ENCODE peak calls at places on chromosomes 11 and 22, in four cellular contexts. C is left ventricle myocardium inferior, S is H9, H is RWPE1. N is an unnamed sample.
A peak's percentile ranks its signal among the peaks of the same experiment; 100 is the strongest.

GRCh38 chr22:29691636-29692326 is 28.0 kb upstream of the CABP7 start:
- DNase-seq in C (no peak), S (peak; percentile 81), H (no peak), N (no peak)

GRCh38 chr11:88491674-88492073 is 154.1 kb upstream of the CTSC start:
- DNase-seq in C (no peak), S (no peak), H (no peak), N (no peak)

GRCh38 chr22:46845281-46846153 is 83.1 kb downstream of the TBC1D22A start:
- DNase-seq in C (no peak), S (no peak), H (no peak), N (no peak)

GRCh38 chr22:38232196-38232595 is 30.4 kb downstream of the MAFF start:
- DNase-seq in C (no peak), S (no peak), H (no peak), N (no peak)

GRCh38 chr22:49951001-49951677 is 9.4 kb upstream of the PIM3 start:
- DNase-seq in C (no peak), S (peak; percentile 38), H (peak; percentile 54), N (no peak)

GRCh38 chr11:70244698-70245097 is 25.8 kb upstream of the PPFIA1 start:
- DNase-seq in C (no peak), S (no peak), H (no peak), N (no peak)

GRCh38 chr11:64268687-64269379 is 15.6 kb downstream of the BAD start:
- DNase-seq in C (peak; percentile 71), S (peak; percentile 80), H (no peak), N (peak; percentile 61)

GRCh38 chr22:49960967-49961600 is 512 bp downstream of the PIM3 start:
- DNase-seq in C (peak; percentile 48), S (no peak), H (no peak), N (peak; percentile 43)

N was measured in CD14-positive monocyte.